ENCODE peak calls at places on chromosomes 3 and 15, in five cellular contexts. D is GM19239, W is Calu3, F is ACHN, N is kidney epithelial cell. H is an unnamed sample.

GRCh38 chr3:148379763-148380162 is 317.9 kb upstream of the AGTR1 start:
- DNase-seq in W (peak), N (peak), F (peak), D (no peak), H (no peak)

GRCh38 chr15:87848012-87848411 is 408.5 kb downstream of the NTRK3 start:
- DNase-seq in F (no peak), D (no peak), W (no peak), N (no peak), H (no peak)

GRCh38 chr3:12629560-12629959 is 34.4 kb downstream of the RAF1 start:
- DNase-seq in D (no peak), W (no peak), F (no peak), N (no peak), H (peak)

GRCh38 chr3:150408232-150409124 is at the start of gene TSC22D2:
- DNase-seq in N (no peak), D (peak), F (peak), W (peak), H (peak)

GRCh38 chr15:40856736-40857135 is 12.9 kb downstream of the SPINT1 start:
- DNase-seq in F (no peak), D (no peak), W (no peak), N (no peak), H (no peak)

GRCh38 chr3:55587476-55587875 is 100.4 kb upstream of the WNT5A start:
- DNase-seq in W (no peak), D (no peak), N (no peak), F (no peak), H (no peak)

GRCh38 chr3:178690571-178690970 is 154.3 kb downstream of the KCNMB2 start:
- DNase-seq in N (no peak), D (no peak), F (no peak), W (no peak), H (no peak)

GRCh38 chr15:80175436-80175835 is 22.6 kb downstream of the FAH start:
- DNase-seq in D (no peak), W (no peak), F (no peak), N (no peak), H (no peak)

GRCh38 chr3:72604287-72604686 is 244.0 kb downstream of the SHQ1 start:
- DNase-seq in W (no peak), N (no peak), F (no peak), D (no peak), H (no peak)

GRCh38 chr15:85667491-85668424 is 127.0 kb downstream of the KLHL25 start:
- DNase-seq in D (no peak), W (peak), F (peak), N (peak), H (peak)

GRCh38 chr15:99170476-99171065 is 65.7 kb downstream of the SYNM start:
- DNase-seq in W (no peak), N (no peak), F (no peak), D (no peak), H (no peak)

GRCh38 chr3:101017048-101017447 is 23.8 kb upstream of the ABI3BP start:
- DNase-seq in F (no peak), W (no peak), D (no peak), N (no peak), H (no peak)

GRCh38 chr15:51382787-51383186 is 41.3 kb downstream of the GLDN start:
- DNase-seq in W (peak), F (peak), N (no peak), D (no peak), H (no peak)

GRCh38 chr3:27729748-27730611 is 7.9 kb upstream of the EOMES start:
- DNase-seq in F (no peak), N (no peak), D (no peak), W (no peak), H (no peak)

GRCh38 chr15:89401636-89402252 is 67.1 kb upstream of the POLG start:
- DNase-seq in F (peak), W (no peak), N (no peak), D (no peak), H (no peak)

GRCh38 chr3:79367066-79367465 is 400.7 kb downstream of the ROBO1 start:
- DNase-seq in N (peak), W (no peak), D (no peak), F (peak), H (no peak)

GRCh38 chr3:184005981-184006507 is 11.6 kb downstream of the ABCC5 start:
- DNase-seq in D (peak), F (peak), W (peak), N (peak), H (peak)

GRCh38 chr3:15634671-15635661 is 33.4 kb downstream of the BTD start:
- DNase-seq in N (no peak), D (no peak), F (peak), W (no peak), H (peak)

GRCh38 chr3:170802164-170803151 is 67.5 kb downstream of the RPL22L1 start:
- DNase-seq in D (no peak), F (peak), N (peak), W (no peak), H (peak)

GRCh38 chr3:102904629-102905028 is 469.8 kb downstream of the ZPLD1 start:
- DNase-seq in D (no peak), F (no peak), W (no peak), N (no peak), H (no peak)

GRCh38 chr3:175851541-175851940 is 992.4 kb downstream of the NAALADL2 start:
- DNase-seq in D (no peak), F (no peak), N (no peak), W (no peak), H (no peak)

GRCh38 chr3:42654331-42655201 is 1.1 kb downstream of the ZBTB47 start:
- DNase-seq in W (peak), D (no peak), N (no peak), F (peak), H (no peak)

GRCh38 chr3:128280466-128281455 is 127.5 kb downstream of the EEFSEC start:
- DNase-seq in W (no peak), F (no peak), D (no peak), N (no peak), H (no peak)

GRCh38 chr3:196740476-196741400 is 1.1 kb downstream of the PAK2 start:
- DNase-seq in F (peak), D (no peak), W (peak), N (no peak), H (peak)

GRCh38 chr15:60745469-60745971 is 266.6 kb upstream of the ICE2 start:
- DNase-seq in W (no peak), F (no peak), N (no peak), D (no peak), H (peak)

GRCh38 chr15:89004726-89005030 is 83.6 kb upstream of the ABHD2 start:
- DNase-seq in D (no peak), N (no peak), W (no peak), F (no peak), H (no peak)

GRCh38 chr15:55710286-55710685 is 32.7 kb downstream of the PRTG start:
- DNase-seq in W (no peak), F (no peak), D (no peak), N (no peak), H (no peak)